ENCODE peak calls at places on chromosomes 3 and 15, in eight cellular contexts. One of them, this sample, is unnamed.

GRCh38 chr3:57910988-57911387 is 97.2 kb upstream of the FLNB start:
- DNase-seq in stimulated activated CD4-positive, alpha-beta T cell treated with anti-CD3 and anti-CD28 coated beads, Interleukin-1b, Interleukin-23, amount 100 ng/mL, for 4 hours: no peak
- DNase-seq in HEK293T: no peak
- DNase-seq in heart left ventricle: no peak
- DNase-seq in HTR-8/SVneo: peak
- DNase-seq in posterior vena cava: no peak
- DNase-seq in HCT116: peak
- DNase-seq in ecto neural progenitor cell: no peak
- DNase-seq in this sample: peak

GRCh38 chr3:184546252-184546651 is 15.3 kb upstream of the EPHB3 start:
- DNase-seq in HCT116: no peak
- DNase-seq in stimulated activated CD4-positive, alpha-beta T cell treated with anti-CD3 and anti-CD28 coated beads, Interleukin-1b, Interleukin-23, amount 100 ng/mL, for 4 hours: no peak
- DNase-seq in ecto neural progenitor cell: peak
- DNase-seq in HEK293T: no peak
- DNase-seq in posterior vena cava: peak
- DNase-seq in heart left ventricle: no peak
- DNase-seq in HTR-8/SVneo: no peak
- DNase-seq in this sample: peak

GRCh38 chr3:172383306-172383796 is 64.9 kb downstream of the GHSR start:
- DNase-seq in heart left ventricle: no peak
- DNase-seq in HTR-8/SVneo: no peak
- DNase-seq in posterior vena cava: no peak
- DNase-seq in HEK293T: no peak
- DNase-seq in stimulated activated CD4-positive, alpha-beta T cell treated with anti-CD3 and anti-CD28 coated beads, Interleukin-1b, Interleukin-23, amount 100 ng/mL, for 4 hours: no peak
- DNase-seq in ecto neural progenitor cell: no peak
- DNase-seq in HCT116: no peak
- DNase-seq in this sample: no peak

GRCh38 chr15:66927326-66928077 is 137.9 kb upstream of the SMAD3 start:
- DNase-seq in HTR-8/SVneo: no peak
- DNase-seq in HEK293T: no peak
- DNase-seq in posterior vena cava: peak
- DNase-seq in heart left ventricle: no peak
- DNase-seq in HCT116: no peak
- DNase-seq in stimulated activated CD4-positive, alpha-beta T cell treated with anti-CD3 and anti-CD28 coated beads, Interleukin-1b, Interleukin-23, amount 100 ng/mL, for 4 hours: no peak
- DNase-seq in ecto neural progenitor cell: no peak
- DNase-seq in this sample: no peak

GRCh38 chr15:48592221-48592731 is 53.2 kb downstream of the FBN1 start:
- DNase-seq in heart left ventricle: no peak
- DNase-seq in HCT116: no peak
- DNase-seq in ecto neural progenitor cell: no peak
- DNase-seq in HEK293T: no peak
- DNase-seq in HTR-8/SVneo: peak
- DNase-seq in posterior vena cava: no peak
- DNase-seq in stimulated activated CD4-positive, alpha-beta T cell treated with anti-CD3 and anti-CD28 coated beads, Interleukin-1b, Interleukin-23, amount 100 ng/mL, for 4 hours: no peak
- DNase-seq in this sample: no peak

GRCh38 chr3:193939527-193939926 is 196.4 kb upstream of the HES1 start:
- DNase-seq in HEK293T: no peak
- DNase-seq in stimulated activated CD4-positive, alpha-beta T cell treated with anti-CD3 and anti-CD28 coated beads, Interleukin-1b, Interleukin-23, amount 100 ng/mL, for 4 hours: no peak
- DNase-seq in heart left ventricle: no peak
- DNase-seq in HCT116: no peak
- DNase-seq in ecto neural progenitor cell: no peak
- DNase-seq in posterior vena cava: no peak
- DNase-seq in HTR-8/SVneo: no peak
- DNase-seq in this sample: no peak

GRCh38 chr3:59424268-59425010 is 374.6 kb upstream of the CFAP20DC start:
- DNase-seq in posterior vena cava: no peak
- DNase-seq in ecto neural progenitor cell: no peak
- DNase-seq in stimulated activated CD4-positive, alpha-beta T cell treated with anti-CD3 and anti-CD28 coated beads, Interleukin-1b, Interleukin-23, amount 100 ng/mL, for 4 hours: no peak
- DNase-seq in HEK293T: no peak
- DNase-seq in HTR-8/SVneo: no peak
- DNase-seq in HCT116: no peak
- DNase-seq in heart left ventricle: peak
- DNase-seq in this sample: no peak

GRCh38 chr15:39885099-39885777 is 34.8 kb downstream of the GPR176 start:
- DNase-seq in stimulated activated CD4-positive, alpha-beta T cell treated with anti-CD3 and anti-CD28 coated beads, Interleukin-1b, Interleukin-23, amount 100 ng/mL, for 4 hours: no peak
- DNase-seq in ecto neural progenitor cell: no peak
- DNase-seq in HCT116: no peak
- DNase-seq in heart left ventricle: no peak
- DNase-seq in HTR-8/SVneo: no peak
- DNase-seq in HEK293T: no peak
- DNase-seq in posterior vena cava: no peak
- DNase-seq in this sample: no peak

GRCh38 chr3:114686624-114687023 is 392.8 kb downstream of the TIGIT start:
- DNase-seq in HEK293T: no peak
- DNase-seq in HCT116: no peak
- DNase-seq in heart left ventricle: no peak
- DNase-seq in stimulated activated CD4-positive, alpha-beta T cell treated with anti-CD3 and anti-CD28 coated beads, Interleukin-1b, Interleukin-23, amount 100 ng/mL, for 4 hours: no peak
- DNase-seq in ecto neural progenitor cell: no peak
- DNase-seq in posterior vena cava: no peak
- DNase-seq in HTR-8/SVneo: no peak
- DNase-seq in this sample: no peak

GRCh38 chr15:31039961-31040360 is 48.5 kb upstream of the MTMR10 start:
- DNase-seq in stimulated activated CD4-positive, alpha-beta T cell treated with anti-CD3 and anti-CD28 coated beads, Interleukin-1b, Interleukin-23, amount 100 ng/mL, for 4 hours: no peak
- DNase-seq in HCT116: no peak
- DNase-seq in HEK293T: no peak
- DNase-seq in heart left ventricle: no peak
- DNase-seq in ecto neural progenitor cell: no peak
- DNase-seq in posterior vena cava: no peak
- DNase-seq in HTR-8/SVneo: no peak
- DNase-seq in this sample: no peak

GRCh38 chr3:69079269-69080159 is 651 bp downstream of the UBA3 start:
- DNase-seq in HCT116: no peak
- DNase-seq in heart left ventricle: peak
- DNase-seq in posterior vena cava: peak
- DNase-seq in HTR-8/SVneo: no peak
- DNase-seq in ecto neural progenitor cell: peak
- DNase-seq in HEK293T: peak
- DNase-seq in stimulated activated CD4-positive, alpha-beta T cell treated with anti-CD3 and anti-CD28 coated beads, Interleukin-1b, Interleukin-23, amount 100 ng/mL, for 4 hours: no peak
- DNase-seq in this sample: no peak

GRCh38 chr15:97502038-97502437 is 458.5 kb upstream of the ARRDC4 start:
- DNase-seq in HCT116: no peak
- DNase-seq in stimulated activated CD4-positive, alpha-beta T cell treated with anti-CD3 and anti-CD28 coated beads, Interleukin-1b, Interleukin-23, amount 100 ng/mL, for 4 hours: no peak
- DNase-seq in HTR-8/SVneo: no peak
- DNase-seq in posterior vena cava: no peak
- DNase-seq in ecto neural progenitor cell: no peak
- DNase-seq in heart left ventricle: no peak
- DNase-seq in HEK293T: no peak
- DNase-seq in this sample: no peak

GRCh38 chr3:152198655-152199054 is 70.1 kb upstream of the MBNL1 start:
- DNase-seq in HCT116: no peak
- DNase-seq in stimulated activated CD4-positive, alpha-beta T cell treated with anti-CD3 and anti-CD28 coated beads, Interleukin-1b, Interleukin-23, amount 100 ng/mL, for 4 hours: no peak
- DNase-seq in posterior vena cava: no peak
- DNase-seq in HEK293T: no peak
- DNase-seq in ecto neural progenitor cell: no peak
- DNase-seq in heart left ventricle: no peak
- DNase-seq in HTR-8/SVneo: no peak
- DNase-seq in this sample: no peak

GRCh38 chr3:48305396-48305795 is 28.1 kb downstream of the SPINK8 start:
- DNase-seq in posterior vena cava: no peak
- DNase-seq in HEK293T: no peak
- DNase-seq in HTR-8/SVneo: no peak
- DNase-seq in heart left ventricle: no peak
- DNase-seq in HCT116: no peak
- DNase-seq in stimulated activated CD4-positive, alpha-beta T cell treated with anti-CD3 and anti-CD28 coated beads, Interleukin-1b, Interleukin-23, amount 100 ng/mL, for 4 hours: no peak
- DNase-seq in ecto neural progenitor cell: no peak
- DNase-seq in this sample: no peak

GRCh38 chr3:111923821-111924220 is 55.0 kb upstream of the ABHD10 start:
- DNase-seq in HTR-8/SVneo: no peak
- DNase-seq in HEK293T: no peak
- DNase-seq in heart left ventricle: no peak
- DNase-seq in HCT116: no peak
- DNase-seq in stimulated activated CD4-positive, alpha-beta T cell treated with anti-CD3 and anti-CD28 coated beads, Interleukin-1b, Interleukin-23, amount 100 ng/mL, for 4 hours: no peak
- DNase-seq in posterior vena cava: no peak
- DNase-seq in ecto neural progenitor cell: no peak
- DNase-seq in this sample: no peak

GRCh38 chr15:90716317-90716975 is 700 bp upstream of the BLM start:
- DNase-seq in HTR-8/SVneo: no peak
- DNase-seq in stimulated activated CD4-positive, alpha-beta T cell treated with anti-CD3 and anti-CD28 coated beads, Interleukin-1b, Interleukin-23, amount 100 ng/mL, for 4 hours: no peak
- DNase-seq in ecto neural progenitor cell: no peak
- DNase-seq in HCT116: no peak
- DNase-seq in posterior vena cava: no peak
- DNase-seq in heart left ventricle: no peak
- DNase-seq in HEK293T: no peak
- DNase-seq in this sample: peak

GRCh38 chr15:58748787-58749531 is 548 bp downstream of the ADAM10 start:
- DNase-seq in HTR-8/SVneo: no peak
- DNase-seq in heart left ventricle: peak
- DNase-seq in posterior vena cava: peak
- DNase-seq in stimulated activated CD4-positive, alpha-beta T cell treated with anti-CD3 and anti-CD28 coated beads, Interleukin-1b, Interleukin-23, amount 100 ng/mL, for 4 hours: no peak
- DNase-seq in HCT116: no peak
- DNase-seq in HEK293T: peak
- DNase-seq in ecto neural progenitor cell: peak
- DNase-seq in this sample: peak

GRCh38 chr3:27544372-27544865 is 60.2 kb upstream of the SLC4A7 start:
- DNase-seq in heart left ventricle: no peak
- DNase-seq in stimulated activated CD4-positive, alpha-beta T cell treated with anti-CD3 and anti-CD28 coated beads, Interleukin-1b, Interleukin-23, amount 100 ng/mL, for 4 hours: no peak
- DNase-seq in HCT116: no peak
- DNase-seq in posterior vena cava: no peak
- DNase-seq in HEK293T: no peak
- DNase-seq in ecto neural progenitor cell: no peak
- DNase-seq in HTR-8/SVneo: no peak
- DNase-seq in this sample: no peak

GRCh38 chr3:50295553-50296166 is 3.4 kb upstream of the IFRD2 start:
- DNase-seq in HEK293T: no peak
- DNase-seq in HCT116: no peak
- DNase-seq in ecto neural progenitor cell: peak
- DNase-seq in stimulated activated CD4-positive, alpha-beta T cell treated with anti-CD3 and anti-CD28 coated beads, Interleukin-1b, Interleukin-23, amount 100 ng/mL, for 4 hours: no peak
- DNase-seq in HTR-8/SVneo: no peak
- DNase-seq in posterior vena cava: no peak
- DNase-seq in heart left ventricle: no peak
- DNase-seq in this sample: no peak

GRCh38 chr3:161700998-161701397 is 204.4 kb downstream of the OTOL1 start:
- DNase-seq in HTR-8/SVneo: no peak
- DNase-seq in stimulated activated CD4-positive, alpha-beta T cell treated with anti-CD3 and anti-CD28 coated beads, Interleukin-1b, Interleukin-23, amount 100 ng/mL, for 4 hours: no peak
- DNase-seq in ecto neural progenitor cell: no peak
- DNase-seq in HEK293T: no peak
- DNase-seq in posterior vena cava: no peak
- DNase-seq in heart left ventricle: no peak
- DNase-seq in HCT116: no peak
- DNase-seq in this sample: no peak

GRCh38 chr3:100399341-100400071 is 1.4 kb downstream of the TOMM70 start:
- DNase-seq in posterior vena cava: no peak
- DNase-seq in HCT116: no peak
- DNase-seq in ecto neural progenitor cell: no peak
- DNase-seq in heart left ventricle: no peak
- DNase-seq in HTR-8/SVneo: no peak
- DNase-seq in stimulated activated CD4-positive, alpha-beta T cell treated with anti-CD3 and anti-CD28 coated beads, Interleukin-1b, Interleukin-23, amount 100 ng/mL, for 4 hours: no peak
- DNase-seq in HEK293T: no peak
- DNase-seq in this sample: no peak

GRCh38 chr15:25899870-25900269 is 36.7 kb upstream of the ATP10A start:
- DNase-seq in posterior vena cava: no peak
- DNase-seq in HCT116: no peak
- DNase-seq in stimulated activated CD4-positive, alpha-beta T cell treated with anti-CD3 and anti-CD28 coated beads, Interleukin-1b, Interleukin-23, amount 100 ng/mL, for 4 hours: no peak
- DNase-seq in heart left ventricle: no peak
- DNase-seq in ecto neural progenitor cell: no peak
- DNase-seq in HEK293T: no peak
- DNase-seq in HTR-8/SVneo: no peak
- DNase-seq in this sample: no peak

GRCh38 chr3:118987466-118987865 is 47.2 kb downstream of the IGSF11 start:
- DNase-seq in ecto neural progenitor cell: no peak
- DNase-seq in posterior vena cava: no peak
- DNase-seq in HTR-8/SVneo: no peak
- DNase-seq in stimulated activated CD4-positive, alpha-beta T cell treated with anti-CD3 and anti-CD28 coated beads, Interleukin-1b, Interleukin-23, amount 100 ng/mL, for 4 hours: no peak
- DNase-seq in HCT116: no peak
- DNase-seq in HEK293T: no peak
- DNase-seq in heart left ventricle: peak
- DNase-seq in this sample: peak

This sample was measured in testis.